ENCODE peak calls at places on chromosomes 2 and 18, in six cellular contexts. One of them, this sample, is unnamed.

GRCh38 chr2:51789908-51790307 is 758.0 kb upstream of the NRXN1 start:
- DNase-seq in pancreas: no peak
- DNase-seq in HepG2: no peak
- DNase-seq in CD8-positive, alpha-beta T cell: no peak
- DNase-seq in left ventricle myocardium inferior: no peak
- DNase-seq in heart right ventricle: no peak
- DNase-seq in this sample: no peak

GRCh38 chr2:20515293-20516220 is 68.7 kb downstream of the RHOB start:
- DNase-seq in pancreas: no peak
- DNase-seq in HepG2: no peak
- DNase-seq in CD8-positive, alpha-beta T cell: no peak
- DNase-seq in left ventricle myocardium inferior: no peak
- DNase-seq in heart right ventricle: no peak
- DNase-seq in this sample: no peak

GRCh38 chr18:74895686-74896085 is 298.0 kb downstream of the ZNF407 start:
- DNase-seq in pancreas: no peak
- DNase-seq in HepG2: peak; percentile 7
- DNase-seq in CD8-positive, alpha-beta T cell: no peak
- DNase-seq in left ventricle myocardium inferior: no peak
- DNase-seq in heart right ventricle: no peak
- DNase-seq in this sample: no peak

GRCh38 chr2:224086226-224086911 is 47.3 kb upstream of the SERPINE2 start:
- DNase-seq in pancreas: no peak
- DNase-seq in HepG2: peak; percentile 43
- DNase-seq in CD8-positive, alpha-beta T cell: no peak
- DNase-seq in left ventricle myocardium inferior: no peak
- DNase-seq in heart right ventricle: no peak
- DNase-seq in this sample: peak; percentile 27

GRCh38 chr2:15940661-15941482 is 522 bp downstream of the MYCN start:
- DNase-seq in pancreas: no peak
- DNase-seq in HepG2: no peak
- DNase-seq in CD8-positive, alpha-beta T cell: no peak
- DNase-seq in left ventricle myocardium inferior: no peak
- DNase-seq in heart right ventricle: peak; percentile 7
- DNase-seq in this sample: no peak

GRCh38 chr2:190746971-190747761 is 98.3 kb downstream of the NAB1 start:
- DNase-seq in pancreas: no peak
- DNase-seq in HepG2: no peak
- DNase-seq in CD8-positive, alpha-beta T cell: no peak
- DNase-seq in left ventricle myocardium inferior: no peak
- DNase-seq in heart right ventricle: no peak
- DNase-seq in this sample: no peak

GRCh38 chr2:27211241-27211942 is 449 bp upstream of the ATRAID start:
- DNase-seq in pancreas: no peak
- DNase-seq in HepG2: no peak
- DNase-seq in CD8-positive, alpha-beta T cell: no peak
- DNase-seq in left ventricle myocardium inferior: no peak
- DNase-seq in heart right ventricle: no peak
- DNase-seq in this sample: peak; percentile 36

GRCh38 chr2:9686061-9686460 is 55.3 kb upstream of the YWHAQ start:
- DNase-seq in pancreas: no peak
- DNase-seq in HepG2: no peak
- DNase-seq in CD8-positive, alpha-beta T cell: no peak
- DNase-seq in left ventricle myocardium inferior: no peak
- DNase-seq in heart right ventricle: no peak
- DNase-seq in this sample: no peak

GRCh38 chr18:62987859-62988258 is 272.5 kb downstream of the PHLPP1 start:
- DNase-seq in pancreas: no peak
- DNase-seq in HepG2: no peak
- DNase-seq in CD8-positive, alpha-beta T cell: no peak
- DNase-seq in left ventricle myocardium inferior: no peak
- DNase-seq in heart right ventricle: no peak
- DNase-seq in this sample: no peak

GRCh38 chr2:133253793-133254192 is 314.5 kb downstream of the NCKAP5 start:
- DNase-seq in pancreas: no peak
- DNase-seq in HepG2: no peak
- DNase-seq in CD8-positive, alpha-beta T cell: no peak
- DNase-seq in left ventricle myocardium inferior: no peak
- DNase-seq in heart right ventricle: no peak
- DNase-seq in this sample: no peak

DNA sequence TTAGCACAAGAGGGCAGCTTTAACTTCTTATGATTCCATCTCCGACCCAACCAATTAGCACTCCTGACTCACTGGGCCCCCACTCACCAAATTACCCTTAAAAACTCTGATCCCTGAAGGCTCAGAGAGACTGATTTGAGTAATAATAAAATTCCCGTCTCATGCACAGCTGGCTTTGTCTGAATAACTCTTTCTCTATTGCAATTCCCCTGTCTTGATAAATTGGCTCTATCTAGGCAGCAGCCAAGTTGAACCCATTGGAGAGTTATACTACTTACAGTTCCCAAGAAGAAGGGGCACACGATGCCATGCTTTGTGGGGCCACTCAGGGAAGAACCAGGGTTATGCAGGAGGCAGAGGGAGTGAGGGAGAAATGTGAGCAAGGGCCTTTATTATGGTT is 632.8 kb downstream of the TSN start:
- DNase-seq in pancreas: no peak
- DNase-seq in HepG2: no peak
- DNase-seq in CD8-positive, alpha-beta T cell: no peak
- DNase-seq in left ventricle myocardium inferior: no peak
- DNase-seq in heart right ventricle: no peak
- DNase-seq in this sample: no peak
- H3K36me3 ChIP-seq in pancreas: no peaks in the 10 kb centered on the region
- H3K36me3 ChIP-seq in HepG2: no peaks in the 10 kb centered on the region
- H3K36me3 ChIP-seq in CD8-positive, alpha-beta T cell: no peaks in the 10 kb centered on the region
- H3K36me3 ChIP-seq in left ventricle myocardium inferior: no peaks in the 10 kb centered on the region
- H3K36me3 ChIP-seq in heart right ventricle: no peaks in the 10 kb centered on the region
- H3K36me3 ChIP-seq in this sample: no peaks in the 10 kb centered on the region

GRCh38 chr2:218858671-218859555 is 692 bp upstream of the WNT6 start:
- DNase-seq in pancreas: no peak
- DNase-seq in HepG2: no peak
- DNase-seq in CD8-positive, alpha-beta T cell: no peak
- DNase-seq in left ventricle myocardium inferior: no peak
- DNase-seq in heart right ventricle: no peak
- DNase-seq in this sample: no peak
- H3K4me3 ChIP-seq in pancreas: peak overlapping the region; percentile 40
- H3K4me3 ChIP-seq in HepG2: no peak overlapping the region
- H3K4me3 ChIP-seq in CD8-positive, alpha-beta T cell: no peak overlapping the region
- H3K4me3 ChIP-seq in left ventricle myocardium inferior: peak overlapping the region; percentile 65
- H3K4me3 ChIP-seq in heart right ventricle: peak overlapping the region; percentile 50
- H3K4me3 ChIP-seq in this sample: peak overlapping the region; percentile 34

GRCh38 chr2:33678447-33678846 is 79.3 kb upstream of the FAM98A start:
- DNase-seq in pancreas: no peak
- DNase-seq in HepG2: no peak
- DNase-seq in CD8-positive, alpha-beta T cell: no peak
- DNase-seq in left ventricle myocardium inferior: no peak
- DNase-seq in heart right ventricle: no peak
- DNase-seq in this sample: no peak

GRCh38 chr2:33680906-33681305 is 81.8 kb upstream of the FAM98A start:
- DNase-seq in pancreas: no peak
- DNase-seq in HepG2: no peak
- DNase-seq in CD8-positive, alpha-beta T cell: no peak
- DNase-seq in left ventricle myocardium inferior: no peak
- DNase-seq in heart right ventricle: no peak
- DNase-seq in this sample: no peak

DNA sequence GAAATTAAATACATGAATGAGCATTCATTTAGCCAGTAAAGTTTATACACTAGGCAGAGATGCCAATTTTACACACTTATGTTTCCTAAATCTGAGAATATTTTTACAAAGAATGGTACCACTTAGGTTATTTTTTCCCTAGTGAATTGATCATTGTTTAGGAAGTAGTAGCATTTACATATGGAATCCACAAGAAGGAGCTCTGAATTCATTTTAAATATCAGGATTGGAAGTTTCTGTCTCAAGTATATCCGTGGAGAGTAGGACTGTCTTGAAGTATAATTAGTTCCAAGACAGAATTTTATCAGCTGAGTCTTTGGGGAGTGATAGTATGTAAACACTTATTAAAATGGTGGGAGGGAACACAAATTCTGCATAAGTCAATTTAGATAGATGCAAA is 82.2 kb upstream of the FAM98A start:
- DNase-seq in pancreas: no peak
- DNase-seq in HepG2: no peak
- DNase-seq in CD8-positive, alpha-beta T cell: no peak
- DNase-seq in left ventricle myocardium inferior: no peak
- DNase-seq in heart right ventricle: no peak
- DNase-seq in this sample: no peak
- TF ChIP-seq CTCF in pancreas: no peak
- TF ChIP-seq CTCF in HepG2: no peak
- TF ChIP-seq CTCF in CD8-positive, alpha-beta T cell: no peak
- TF ChIP-seq CTCF in left ventricle myocardium inferior: peak; percentile 49
- TF ChIP-seq CTCF in heart right ventricle: peak; percentile 47
- TF ChIP-seq CTCF in this sample: no peak

DNA sequence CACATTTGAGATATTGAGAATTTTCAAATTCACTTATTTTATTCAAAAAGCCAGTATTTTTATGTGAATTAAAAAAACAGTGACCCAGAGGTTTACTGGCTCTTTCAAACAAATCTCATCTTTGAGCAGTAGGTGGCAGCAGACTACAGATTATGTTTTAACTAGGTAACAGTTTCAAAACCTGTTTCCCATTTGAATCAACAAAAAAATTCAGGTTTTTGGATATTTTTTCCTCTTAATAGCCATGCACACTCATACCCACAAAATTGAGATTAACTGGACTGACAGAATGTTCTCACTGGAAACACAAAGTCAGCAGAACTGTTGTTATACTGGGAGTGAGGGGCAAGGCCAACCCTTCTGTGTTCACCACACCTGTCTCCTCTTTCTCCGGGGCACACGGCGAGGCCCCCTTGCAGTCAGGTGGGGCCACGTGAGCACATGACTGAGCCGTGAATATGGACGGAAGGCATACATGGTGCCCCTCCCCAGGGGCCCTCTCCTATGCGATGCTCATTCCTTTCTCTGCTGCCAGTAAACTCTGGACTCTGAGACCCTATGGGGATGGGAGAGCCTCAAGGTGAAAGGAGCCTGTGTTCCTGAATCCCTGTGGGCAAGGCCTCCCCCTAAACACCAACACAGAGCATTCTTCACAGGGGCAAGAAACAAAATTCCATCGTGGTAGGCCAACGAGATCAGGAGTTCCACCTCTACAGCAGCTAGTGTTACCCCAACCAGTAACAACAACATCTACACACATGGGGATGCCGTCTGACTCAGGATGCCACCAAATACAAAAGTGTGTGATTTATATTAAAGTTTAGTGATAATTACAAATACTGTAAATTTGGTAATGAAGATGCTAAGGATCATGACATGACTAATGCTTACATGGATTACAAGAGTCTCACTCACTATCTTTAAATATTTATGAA is 80.4 kb downstream of the LPIN2 start:
- DNase-seq in pancreas: no peak
- DNase-seq in HepG2: peak; percentile 62
- DNase-seq in CD8-positive, alpha-beta T cell: peak; percentile 64
- DNase-seq in left ventricle myocardium inferior: no peak
- DNase-seq in heart right ventricle: peak; percentile 66
- DNase-seq in this sample: no peak
- H3K36me3 ChIP-seq in pancreas: peaks cover 29% of the 10 kb centered on the region
- H3K36me3 ChIP-seq in HepG2: peaks cover 36% of the 10 kb centered on the region
- H3K36me3 ChIP-seq in CD8-positive, alpha-beta T cell: peaks cover 40% of the 10 kb centered on the region
- H3K36me3 ChIP-seq in left ventricle myocardium inferior: peaks cover 50% of the 10 kb centered on the region
- H3K36me3 ChIP-seq in heart right ventricle: peaks cover 68% of the 10 kb centered on the region
- H3K36me3 ChIP-seq in this sample: no peaks in the 10 kb centered on the region

DNA sequence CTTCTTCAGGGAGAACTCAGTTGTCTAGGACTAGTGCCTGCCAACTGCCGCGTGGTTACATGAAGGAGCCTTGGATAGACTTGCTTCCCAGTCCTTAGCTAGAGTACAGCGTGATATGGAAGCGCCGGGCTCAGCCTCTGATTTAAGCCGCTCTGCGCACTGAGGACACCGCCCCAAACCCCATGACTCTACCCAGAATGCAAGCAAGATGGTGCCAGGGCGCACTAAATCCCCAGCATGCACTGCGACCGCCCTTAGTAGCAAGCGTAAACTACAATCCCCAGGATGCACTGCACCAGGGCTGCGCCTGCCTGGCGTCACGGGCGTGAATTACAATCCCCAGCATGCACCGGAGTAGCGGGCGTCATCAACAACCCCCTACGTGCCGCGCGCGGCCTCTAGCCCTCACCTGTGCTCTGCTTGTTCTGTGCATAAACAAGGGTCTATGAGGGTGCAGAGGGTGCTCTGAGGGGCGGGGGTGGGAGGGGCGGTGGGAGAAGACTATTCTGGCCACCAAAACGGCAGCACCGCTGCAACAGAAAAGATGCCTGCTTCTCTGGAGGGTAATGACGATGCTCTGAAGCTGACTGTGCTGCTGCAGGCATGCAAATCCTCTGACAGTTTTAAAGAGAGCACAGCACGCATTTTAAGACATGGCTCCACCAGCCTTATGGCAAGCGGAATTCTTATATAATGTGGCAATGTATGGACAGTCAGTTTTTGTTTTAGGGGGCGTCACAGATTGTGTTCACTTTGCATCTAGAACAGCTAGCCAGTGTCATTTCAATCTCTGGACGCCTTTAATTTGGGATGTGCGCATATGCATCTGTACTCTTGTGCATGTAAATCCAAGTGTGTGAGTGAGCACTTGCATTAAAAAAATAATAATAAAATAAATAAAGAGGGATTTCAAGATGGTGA is 282.5 kb upstream of the MYT1L start:
- DNase-seq in pancreas: peak; percentile 92
- DNase-seq in HepG2: peak; percentile 69
- DNase-seq in CD8-positive, alpha-beta T cell: peak; percentile 86
- DNase-seq in left ventricle myocardium inferior: peak; percentile 89
- DNase-seq in heart right ventricle: peak; percentile 92
- DNase-seq in this sample: peak; percentile 61
- H3K4me3 ChIP-seq in pancreas: peak overlapping the region; percentile 44
- H3K4me3 ChIP-seq in HepG2: peak overlapping the region; percentile 35
- H3K4me3 ChIP-seq in CD8-positive, alpha-beta T cell: peak overlapping the region; percentile 61
- H3K4me3 ChIP-seq in left ventricle myocardium inferior: peak overlapping the region; percentile 66
- H3K4me3 ChIP-seq in heart right ventricle: peak overlapping the region; percentile 50
- H3K4me3 ChIP-seq in this sample: peak overlapping the region; percentile 51

DNA sequence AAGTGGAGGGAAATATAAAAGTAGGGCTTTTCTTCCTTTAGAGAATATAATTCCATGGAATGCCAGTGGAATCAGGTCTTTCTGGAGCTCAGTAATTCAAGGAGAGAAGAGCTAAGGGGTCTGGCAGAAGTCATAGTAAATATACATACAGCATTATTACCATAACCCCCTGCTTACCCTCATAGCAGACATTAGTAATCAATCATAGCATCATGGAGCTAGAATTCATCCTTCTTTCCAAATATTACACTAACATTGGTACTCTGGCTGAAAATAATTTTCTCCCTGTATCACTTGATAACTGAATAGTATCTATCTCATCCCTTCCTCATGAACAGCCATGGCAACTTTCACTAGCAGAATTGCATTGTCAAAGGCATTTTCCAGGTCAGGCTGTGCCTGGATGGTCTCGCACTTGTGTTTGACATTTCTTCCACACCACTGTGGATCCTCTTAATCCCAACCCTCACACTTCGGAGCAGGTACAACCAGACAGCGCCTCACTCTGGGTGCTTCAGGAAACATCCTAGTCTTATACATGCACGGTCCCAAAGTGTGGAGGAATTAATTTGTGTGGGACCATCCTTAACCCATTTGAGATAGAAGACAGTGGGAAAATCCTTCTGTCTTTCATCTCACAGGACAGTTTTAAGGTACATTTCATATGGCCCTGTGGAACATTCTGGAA is 84.2 kb upstream of the SEC11C start:
- DNase-seq in pancreas: no peak
- DNase-seq in HepG2: no peak
- DNase-seq in CD8-positive, alpha-beta T cell: no peak
- DNase-seq in left ventricle myocardium inferior: no peak
- DNase-seq in heart right ventricle: no peak
- DNase-seq in this sample: no peak
- TF ChIP-seq CTCF in pancreas: no peak
- TF ChIP-seq CTCF in HepG2: no peak
- TF ChIP-seq CTCF in CD8-positive, alpha-beta T cell: no peak
- TF ChIP-seq CTCF in left ventricle myocardium inferior: peak; percentile 11
- TF ChIP-seq CTCF in heart right ventricle: no peak
- TF ChIP-seq CTCF in this sample: no peak